ENCODE peak calls at places on chromosomes 11 and 22, in four cellular contexts. H is CD8-positive, alpha-beta memory T cell; L is right cardiac atrium; M is posterior vena cava. O is an unnamed sample.

GRCh38 chr11:17517186-17517585 is 27.0 kb downstream of the USH1C start:
- DNase-seq in L (no peak), H (no peak), M (no peak), O (no peak)

GRCh38 chr22:33324228-33324627 is 266.0 kb upstream of the SYN3 start:
- DNase-seq in L (no peak), M (no peak), H (no peak), O (no peak)

GRCh38 chr22:27501191-27501936 is 300.2 kb downstream of the MN1 start:
- DNase-seq in M (peak; percentile 8), L (no peak), H (no peak), O (no peak)

GRCh38 chr11:7592706-7593105 is 78.9 kb downstream of the PPFIBP2 start:
- DNase-seq in L (no peak), M (no peak), H (no peak), O (no peak)

GRCh38 chr11:72643547-72643946 is 30.7 kb downstream of the PDE2A start:
- DNase-seq in H (no peak), L (no peak), M (no peak), O (no peak)

GRCh38 chr11:66976048-66976467 is 954 bp downstream of the C11orf86 start:
- DNase-seq in H (peak; percentile 10), M (no peak), L (no peak), O (no peak)

GRCh38 chr11:120797133-120797532 is 226.8 kb upstream of the TBCEL start:
- DNase-seq in L (no peak), M (no peak), H (no peak), O (no peak)

GRCh38 chr22:41563051-41563711 is 2.4 kb downstream of the CSDC2 start:
- DNase-seq in M (no peak), H (no peak), L (no peak), O (no peak)

GRCh38 chr11:94671553-94672366 is 96.4 kb upstream of the AMOTL1 start:
- DNase-seq in M (no peak), L (no peak), H (no peak), O (no peak)

GRCh38 chr22:25077964-25078363 is 121.7 kb upstream of the CRYBB3 start:
- DNase-seq in L (no peak), H (no peak), M (no peak), O (no peak)

GRCh38 chr11:6022954-6023353 is 7.6 kb downstream of the OR56A1 start:
- DNase-seq in H (peak; percentile 15), M (no peak), L (no peak), O (no peak)

GRCh38 chr11:13486926-13487660 is 8.7 kb downstream of the PTH start:
- DNase-seq in L (peak; percentile 82), H (peak; percentile 71), M (peak; percentile 88), O (peak; percentile 42)

O was measured in activated gamma-delta T cell.